ENCODE peak calls at places on chromosomes 2 and 18, in four cellular contexts. D is adrenal gland, X is HFF-Myc, G is IMR-90. M is an unnamed sample.

GRCh38 chr2:12430036-12430795 is 286.5 kb upstream of the TRIB2 start:
- DNase-seq in X (no peak), D (no peak), G (peak; percentile 85), M (no peak)

GRCh38 chr18:2302628-2303516 is 268.4 kb downstream of the METTL4 start:
- DNase-seq in D (no peak), X (no peak), G (no peak), M (no peak)

GRCh38 chr2:234304945-234305344 is 191.9 kb downstream of the ARL4C start:
- DNase-seq in X (no peak), D (no peak), G (peak; percentile 43), M (no peak)

GRCh38 chr2:11027195-11027594 is 115.5 kb downstream of the KCNF1 start:
- DNase-seq in X (no peak), D (no peak), G (no peak), M (no peak)

GRCh38 chr2:205803507-205803906 is 121.2 kb downstream of the NRP2 start:
- DNase-seq in X (no peak), G (no peak), D (no peak), M (no peak)

GRCh38 chr2:217421834-217422233 is 562.0 kb upstream of the TNP1 start:
- DNase-seq in X (no peak), G (no peak), D (no peak), M (no peak)

GRCh38 chr2:11410101-11410500 is 55.9 kb downstream of the E2F6 start:
- DNase-seq in D (no peak), X (no peak), G (no peak), M (no peak)

GRCh38 chr2:23757686-23758433 is 169.1 kb downstream of the ATAD2B start:
- DNase-seq in D (no peak), X (peak; percentile 29), G (peak; percentile 95), M (no peak)

GRCh38 chr2:98932778-98933343 is 3.2 kb downstream of the CRACDL start:
- DNase-seq in G (no peak), D (no peak), X (no peak), M (no peak)

GRCh38 chr2:65546406-65546805 is 114.0 kb upstream of the SPRED2 start:
- DNase-seq in D (no peak), X (no peak), G (no peak), M (no peak)

GRCh38 chr18:12031836-12032235 is 50.5 kb downstream of the IMPA2 start:
- DNase-seq in D (peak; percentile 90), X (peak; percentile 12), G (peak; percentile 79), M (no peak)

GRCh38 chr2:105376789-105377231 is 22.0 kb downstream of the FHL2 start:
- DNase-seq in G (peak; percentile 92), D (no peak), X (no peak), M (no peak)

GRCh38 chr2:238505119-238505891 is 78.6 kb downstream of the ASB1 start:
- DNase-seq in X (no peak), G (peak; percentile 30), D (no peak), M (no peak)

GRCh38 chr2:10186868-10187535 is 64.5 kb downstream of the RRM2 start:
- DNase-seq in G (no peak), D (no peak), X (no peak), M (no peak)

GRCh38 chr2:121185571-121186074 is 99.4 kb downstream of the TFCP2L1 start:
- DNase-seq in G (no peak), X (no peak), D (no peak), M (no peak)

GRCh38 chr2:67571785-67572718 is 174.9 kb downstream of the ETAA1 start:
- DNase-seq in X (no peak), G (peak; percentile 83), D (no peak), M (no peak)

GRCh38 chr2:168904358-168904757 is 3.3 kb downstream of the G6PC2 start:
- DNase-seq in G (no peak), X (no peak), D (no peak), M (no peak)

GRCh38 chr2:101899871-101900270 is 91.9 kb upstream of the IL1R2 start:
- DNase-seq in X (no peak), G (no peak), D (no peak), M (no peak)

GRCh38 chr2:202376460-202377307 is 557 bp downstream of the BMPR2 start:
- DNase-seq in G (peak; percentile 41), D (peak; percentile 63), X (peak; percentile 16), M (peak; percentile 38)

GRCh38 chr2:178143481-178143880 is 31.2 kb downstream of the RBM45 start:
- DNase-seq in G (no peak), D (no peak), X (no peak), M (no peak)

GRCh38 chr2:127037456-127037855 is 69.5 kb downstream of the BIN1 start:
- DNase-seq in D (no peak), X (no peak), G (no peak), M (no peak)

GRCh38 chr2:2742745-2743144 is 411.7 kb upstream of the MYT1L start:
- DNase-seq in G (no peak), X (no peak), D (no peak), M (no peak)

GRCh38 chr2:10054424-10054823 is 11.1 kb downstream of the KLF11 start:
- DNase-seq in X (no peak), D (no peak), G (no peak), M (no peak)

GRCh38 chr2:1246239-1246638 is 167.0 kb upstream of the TPO start:
- DNase-seq in G (no peak), X (no peak), D (no peak), M (no peak)

GRCh38 chr18:5294618-5295230 is 802 bp downstream of the ZBTB14 start:
- DNase-seq in X (no peak), D (peak; percentile 58), G (peak; percentile 51), M (peak; percentile 66)

GRCh38 chr2:176986579-176986978 is 226.0 kb upstream of the HNRNPA3 start:
- DNase-seq in D (no peak), G (no peak), X (no peak), M (no peak)

GRCh38 chr2:50143822-50144575 is 887.9 kb downstream of the NRXN1 start:
- DNase-seq in X (peak; percentile 1), G (no peak), D (no peak), M (peak; percentile 38)

GRCh38 chr2:54331095-54331835 is 75.2 kb upstream of the TSPYL6 start:
- DNase-seq in D (no peak), X (no peak), G (no peak), M (no peak)

GRCh38 chr2:216505133-216506106 is 6.8 kb downstream of the RPL37A start:
- DNase-seq in G (no peak), X (no peak), D (no peak), M (no peak)

GRCh38 chr18:62018034-62018760 is 125.4 kb upstream of the RNF152 start:
- DNase-seq in X (peak; percentile 95), D (peak; percentile 38), G (peak; percentile 95), M (peak; percentile 23)

GRCh38 chr2:235078914-235079472 is 127.2 kb downstream of the SH3BP4 start:
- DNase-seq in G (no peak), D (no peak), X (no peak), M (no peak)

GRCh38 chr18:48106976-48107781 is 176.7 kb upstream of the SMAD2 start:
- DNase-seq in X (no peak), G (no peak), D (peak; percentile 61), M (no peak)

GRCh38 chr2:190677255-190677654 is 28.4 kb downstream of the NAB1 start:
- DNase-seq in D (no peak), G (peak; percentile 30), X (no peak), M (no peak)

GRCh38 chr2:190678444-190679162 is 29.7 kb downstream of the NAB1 start:
- DNase-seq in X (no peak), D (no peak), G (peak; percentile 35), M (no peak)

GRCh38 chr2:190682168-190682567 is 33.3 kb downstream of the NAB1 start:
- DNase-seq in G (peak; percentile 52), D (no peak), X (no peak), M (no peak)

GRCh38 chr2:190679813-190680591 is 31.1 kb downstream of the NAB1 start:
- DNase-seq in G (peak; percentile 21), X (no peak), D (peak; percentile 62), M (peak; percentile 71)

DNA sequence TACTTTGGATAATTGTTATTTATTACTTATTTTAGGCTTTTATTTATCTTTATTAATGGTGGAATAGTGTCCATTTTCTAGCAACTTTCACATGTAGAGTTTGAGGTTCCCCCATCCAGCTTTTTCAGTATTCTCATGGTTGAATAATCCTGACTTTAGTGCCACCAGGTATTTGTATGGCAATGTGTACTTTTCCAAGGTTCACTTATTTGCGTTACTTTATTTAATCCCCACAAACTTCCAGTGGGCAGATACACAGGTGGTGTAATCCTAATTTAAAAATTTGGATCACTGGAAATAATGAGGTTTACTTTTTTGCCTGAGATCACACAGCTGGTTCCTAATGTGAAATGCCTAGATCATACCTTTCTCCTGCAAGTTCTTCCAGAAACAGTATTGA is 30.5 kb downstream of the NAB1 start:
- DNase-seq in D (no peak), X (no peak), G (no peak), M (no peak)
- H3K4me3 ChIP-seq in D (no peak overlapping the region), X (no peak overlapping the region), G (no peak overlapping the region), M (no peak overlapping the region)

DNA sequence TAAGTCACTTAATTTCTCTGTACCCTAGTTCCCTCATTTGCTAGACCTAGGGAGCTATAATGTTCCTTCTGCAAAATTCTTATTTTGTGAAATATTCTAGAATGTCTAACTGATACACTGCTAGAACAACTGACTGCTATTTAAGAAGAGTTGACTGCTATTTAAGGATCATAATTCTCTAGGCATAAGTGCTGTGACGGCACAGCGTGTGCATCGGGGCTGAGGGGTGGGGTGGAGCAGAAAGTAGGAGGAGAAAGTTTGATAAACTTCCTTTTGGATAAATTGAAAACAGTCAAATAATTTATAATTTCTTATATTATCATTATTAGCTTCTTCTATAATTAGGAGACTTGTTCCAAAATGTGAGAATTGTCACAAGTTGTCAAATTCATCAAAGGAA is 10.4 kb upstream of the ACTR3 start:
- DNase-seq in X (no peak), D (no peak), G (no peak), M (no peak)
- H3K4me3 ChIP-seq in X (no peak overlapping the region), D (no peak overlapping the region), G (no peak overlapping the region), M (no peak overlapping the region)

DNA sequence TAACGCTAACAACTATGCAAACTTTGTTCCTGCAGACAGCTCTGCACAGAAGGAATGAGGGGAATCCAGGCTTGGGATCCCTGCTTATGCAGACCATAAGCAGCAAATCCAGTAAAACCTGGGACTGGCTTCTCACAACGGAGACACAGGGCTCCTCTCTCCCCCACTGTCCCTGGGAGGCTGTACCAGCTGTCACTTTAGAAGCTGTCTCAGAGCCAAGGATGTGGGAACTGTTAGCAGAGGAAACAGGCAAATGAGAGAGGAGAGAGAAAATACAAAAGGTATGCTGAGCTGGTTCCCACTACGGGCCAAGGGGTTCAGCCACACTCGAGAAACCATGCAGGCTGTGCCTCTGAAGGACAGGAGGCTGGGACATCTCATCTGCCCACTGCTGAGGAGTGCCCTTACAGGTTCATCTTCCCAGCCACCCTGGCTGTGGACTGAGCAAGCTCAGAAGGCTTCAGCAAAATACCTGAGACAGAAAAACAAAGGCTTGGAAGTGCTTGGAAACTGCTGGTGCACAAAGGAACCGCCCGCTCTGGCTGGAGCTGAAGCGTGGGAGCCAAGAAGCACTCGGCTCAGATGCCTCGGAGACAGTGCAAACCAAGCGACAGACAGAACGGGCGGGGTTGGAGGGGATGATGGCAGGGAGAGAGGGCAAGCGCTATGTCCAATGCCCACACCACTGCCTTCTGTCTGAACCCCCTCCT is 72.5 kb downstream of the FAM210A start:
- DNase-seq in D (no peak), X (no peak), G (no peak), M (no peak)
- H3K4me3 ChIP-seq in D (no peak overlapping the region), X (no peak overlapping the region), G (no peak overlapping the region), M (no peak overlapping the region)

GRCh38 chr2:13666582-13667414 is 950.1 kb downstream of the TRIB2 start:
- DNase-seq in D (no peak), G (no peak), X (no peak), M (no peak)

GRCh38 chr2:13662055-13662454 is 945.3 kb downstream of the TRIB2 start:
- DNase-seq in G (peak; percentile 27), D (no peak), X (no peak), M (no peak)

GRCh38 chr2:13669607-13670006 is 952.9 kb downstream of the TRIB2 start:
- DNase-seq in D (no peak), G (no peak), X (no peak), M (no peak)

GRCh38 chr2:13667415-13667757 is 950.6 kb downstream of the TRIB2 start:
- DNase-seq in G (no peak), D (no peak), X (no peak), M (no peak)
- H3K4me3 ChIP-seq in G (no peak overlapping the region), D (no peak overlapping the region), X (no peak overlapping the region), M (no peak overlapping the region)

M was measured in body of pancreas.